ENCODE peak calls at places on chromosomes 5 and 9, in eight cellular contexts. O, Q, E, N, S, K, X and Y are unnamed samples.

GRCh38 chr5:57492632-57493031 is 10.0 kb upstream of the ACTBL2 start:
- DNase-seq in O (no peak), Q (no peak), E (no peak), N (no peak), S (no peak), K (no peak), X (no peak), Y (no peak)

GRCh38 chr9:134340475-134341186 is 14.4 kb downstream of the RXRA start:
- DNase-seq in O (peak; percentile 58), Q (no peak), E (peak; percentile 77), N (peak; percentile 66), S (no peak), K (no peak), X (no peak), Y (no peak)

GRCh38 chr9:136089697-136090045 is 5.4 kb downstream of the NACC2 start:
- DNase-seq in O (no peak), Q (no peak), E (no peak), N (no peak), S (no peak), K (no peak), X (peak; percentile 39), Y (no peak)

GRCh38 chr5:37043693-37044092 is 167.1 kb downstream of the NIPBL start:
- DNase-seq in O (no peak), Q (no peak), E (no peak), N (no peak), S (no peak), K (no peak), X (no peak), Y (no peak)

GRCh38 chr9:109253637-109254284 is 67.1 kb downstream of the EPB41L4B start:
- DNase-seq in O (no peak), Q (no peak), E (no peak), N (no peak), S (no peak), K (peak; percentile 62), X (peak; percentile 82), Y (no peak)

GRCh38 chr9:92141144-92142129 is 26.2 kb upstream of the SPTLC1 start:
- DNase-seq in O (no peak), Q (peak; percentile 56), E (no peak), N (peak; percentile 61), S (peak; percentile 59), K (no peak), X (no peak), Y (no peak)

GRCh38 chr9:114574438-114574837 is 13.1 kb upstream of the ATP6V1G1 start:
- DNase-seq in O (no peak), Q (no peak), E (no peak), N (no peak), S (no peak), K (no peak), X (peak; percentile 11), Y (no peak)

GRCh38 chr5:90562331-90562730 is 3.7 kb downstream of the ADGRV1 start:
- DNase-seq in O (no peak), Q (no peak), E (no peak), N (no peak), S (no peak), K (no peak), X (no peak), Y (no peak)

GRCh38 chr9:136644343-136644592 is 18.4 kb upstream of the EGFL7 start:
- DNase-seq in O (peak; percentile 74), Q (no peak), E (no peak), N (peak; percentile 91), S (no peak), K (peak; percentile 79), X (peak; percentile 22), Y (no peak)

GRCh38 chr5:62475072-62475471 is 62.5 kb downstream of the IPO11 start:
- DNase-seq in O (no peak), Q (no peak), E (no peak), N (peak; percentile 17), S (no peak), K (no peak), X (peak; percentile 79), Y (no peak)

GRCh38 chr5:5414999-5415398 is 7.5 kb upstream of the ICE1 start:
- DNase-seq in O (no peak), Q (no peak), E (no peak), N (no peak), S (no peak), K (no peak), X (no peak), Y (no peak)

GRCh38 chr5:96661101-96661840 is 905 bp upstream of the CAST start:
- DNase-seq in O (peak; percentile 23), Q (peak; percentile 12), E (peak; percentile 22), N (no peak), S (peak; percentile 21), K (peak; percentile 17), X (peak; percentile 61), Y (no peak)
- TF ChIP-seq POLR2A in O (no peak), Q (no peak), E (no peak), N (no peak), S (no peak), K (no peak), X (no peak), Y (no peak)

GRCh38 chr9:98882569-98882923 is 61.2 kb upstream of the COL15A1 start:
- DNase-seq in O (no peak), Q (no peak), E (no peak), N (no peak), S (no peak), K (no peak), X (no peak), Y (peak; percentile 49)
- H3K27ac ChIP-seq in O (peak overlapping the region; percentile 33), Q (peak overlapping the region; percentile 30), E (peak overlapping the region; percentile 64), N (no peak overlapping the region), S (peak overlapping the region; percentile 51), K (no peak overlapping the region), X (no peak overlapping the region), Y (no peak overlapping the region)

DNA sequence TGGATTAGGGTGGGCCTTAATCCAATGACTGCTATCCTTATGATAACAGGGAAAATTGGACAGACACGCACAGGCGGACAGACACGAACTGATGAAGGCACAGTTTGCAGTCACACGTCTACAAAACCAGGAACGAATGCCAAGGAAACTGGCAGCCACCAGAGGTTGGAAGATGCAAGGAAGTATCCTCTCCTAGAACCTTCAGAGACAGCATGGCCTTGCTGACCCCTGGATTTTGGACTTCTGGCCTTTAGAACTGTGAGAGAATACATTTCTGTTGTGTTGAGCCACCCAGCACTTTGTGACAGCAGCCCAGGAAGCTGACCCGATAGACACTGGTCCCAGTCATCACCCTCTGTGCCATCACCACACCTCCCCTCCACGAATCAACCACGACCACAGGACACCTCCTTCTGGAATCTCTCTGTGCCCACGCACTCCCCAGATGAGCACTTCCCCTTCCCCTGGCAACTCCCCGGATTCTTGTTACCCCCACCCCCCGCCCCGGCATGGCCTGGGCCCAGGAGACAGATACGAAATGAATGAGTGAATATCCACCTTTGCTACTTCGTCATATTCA is 18.7 kb downstream of the GBGT1 start:
- DNase-seq in O (no peak), Q (no peak), E (no peak), N (no peak), S (no peak), K (no peak), X (peak; percentile 12), Y (no peak)
- H3K4me3 ChIP-seq in O (no peak overlapping the region), Q (no peak overlapping the region), E (no peak overlapping the region), N (no peak overlapping the region), S (no peak overlapping the region), K (no peak overlapping the region), X (no peak overlapping the region), Y (peak overlapping the region; percentile 33)

GRCh38 chr9:98171176-98171925 is 21.1 kb downstream of the CORO2A start:
- DNase-seq in O (no peak), Q (no peak), E (no peak), N (no peak), S (no peak), K (no peak), X (no peak), Y (no peak)

GRCh38 chr9:98164912-98165311 is 27.5 kb downstream of the CORO2A start:
- DNase-seq in O (no peak), Q (no peak), E (no peak), N (no peak), S (no peak), K (no peak), X (no peak), Y (no peak)

GRCh38 chr9:98168153-98168780 is 24.2 kb downstream of the CORO2A start:
- DNase-seq in O (no peak), Q (no peak), E (no peak), N (no peak), S (no peak), K (no peak), X (no peak), Y (no peak)

GRCh38 chr9:98172604-98173003 is 19.8 kb downstream of the CORO2A start:
- DNase-seq in O (no peak), Q (no peak), E (no peak), N (no peak), S (no peak), K (no peak), X (peak; percentile 7), Y (no peak)

GRCh38 chr9:98168952-98169488 is 23.4 kb downstream of the CORO2A start:
- DNase-seq in O (no peak), Q (no peak), E (peak; percentile 54), N (no peak), S (no peak), K (no peak), X (peak; percentile 68), Y (no peak)
- TF ChIP-seq POLR2A in O (no peak), Q (no peak), E (no peak), N (no peak), S (no peak), K (no peak), X (no peak), Y (no peak)